ENCODE peak calls at places on chromosomes 11 and 22, in nine cellular contexts. I, S, L, A, G, N, P, Q and C are unnamed samples.

GRCh38 chr22:17257091-17257490 is 37.9 kb upstream of the ADA2 start:
- DNase-seq in I (no peak), S (no peak), L (no peak), A (no peak), G (no peak), N (no peak), P (no peak), Q (no peak), C (no peak)

GRCh38 chr11:66720223-66720898 is 8.7 kb downstream of the SPTBN2 start:
- DNase-seq in I (peak), S (peak), L (peak), A (peak), G (no peak), N (no peak), P (no peak), Q (no peak), C (no peak)

GRCh38 chr11:75333022-75333806 is 18.2 kb downstream of the ARRB1 start:
- DNase-seq in I (no peak), S (no peak), L (no peak), A (no peak), G (no peak), N (no peak), P (no peak), Q (no peak), C (no peak)

GRCh38 chr11:28759311-28759710 is 651.1 kb downstream of the METTL15 start:
- DNase-seq in I (peak), S (no peak), L (no peak), A (no peak), G (no peak), N (no peak), P (no peak), Q (no peak), C (no peak)

GRCh38 chr22:21963790-21964211 is 11.2 kb upstream of the PPM1F start:
- DNase-seq in I (no peak), S (no peak), L (no peak), A (no peak), G (no peak), N (no peak), P (no peak), Q (no peak), C (no peak)

GRCh38 chr11:40328890-40329617 is 1130.4 kb downstream of the LRRC4C start:
- DNase-seq in I (peak), S (peak), L (peak), A (peak), G (no peak), N (peak), P (no peak), Q (no peak), C (no peak)

GRCh38 chr22:18070041-18070440 is 7.7 kb upstream of the PEX26 start:
- DNase-seq in I (no peak), S (no peak), L (no peak), A (no peak), G (no peak), N (no peak), P (no peak), Q (no peak), C (no peak)

GRCh38 chr11:19209617-19210016 is 7.8 kb upstream of the CSRP3 start:
- DNase-seq in I (no peak), S (no peak), L (no peak), A (no peak), G (no peak), N (no peak), P (no peak), Q (no peak), C (no peak)

GRCh38 chr11:68002575-68002942 is 1.3 kb downstream of the UNC93B1 start:
- DNase-seq in I (no peak), S (no peak), L (no peak), A (no peak), G (no peak), N (no peak), P (no peak), Q (no peak), C (no peak)

GRCh38 chr11:120342678-120343077 is 6.5 kb downstream of the ARHGEF12 start:
- DNase-seq in I (no peak), S (no peak), L (no peak), A (no peak), G (no peak), N (no peak), P (no peak), Q (no peak), C (no peak)

GRCh38 chr22:30044369-30044768 is 35.9 kb upstream of the HORMAD2 start:
- DNase-seq in I (peak), S (peak), L (peak), A (peak), G (no peak), N (peak), P (no peak), Q (no peak), C (peak)

GRCh38 chr11:114060402-114061052 is 1.0 kb downstream of the ZBTB16 start:
- DNase-seq in I (peak), S (peak), L (no peak), A (no peak), G (no peak), N (peak), P (no peak), Q (no peak), C (peak)

GRCh38 chr22:20809538-20810185 is 35.7 kb downstream of the SERPIND1 start:
- DNase-seq in I (no peak), S (no peak), L (no peak), A (no peak), G (no peak), N (no peak), P (no peak), Q (no peak), C (peak)

GRCh38 chr22:41833369-41834004 is 582 bp downstream of the SREBF2 start:
- DNase-seq in I (peak), S (peak), L (peak), A (no peak), G (no peak), N (peak), P (no peak), Q (peak), C (peak)

GRCh38 chr11:57278721-57279095 is 41.7 kb upstream of the APLNR start:
- DNase-seq in I (no peak), S (no peak), L (no peak), A (no peak), G (no peak), N (no peak), P (no peak), Q (peak), C (no peak)

GRCh38 chr11:128745296-128746183 is 51.7 kb downstream of the FLI1 start:
- DNase-seq in I (no peak), S (no peak), L (no peak), A (no peak), G (no peak), N (no peak), P (no peak), Q (peak), C (no peak)

GRCh38 chr22:41939981-41940852 is 6.7 kb downstream of the CENPM start:
- DNase-seq in I (peak), S (no peak), L (peak), A (no peak), G (peak), N (no peak), P (no peak), Q (peak), C (no peak)

GRCh38 chr22:44700456-44700855 is 1.5 kb upstream of the PRR5 start:
- DNase-seq in I (no peak), S (no peak), L (no peak), A (no peak), G (no peak), N (no peak), P (no peak), Q (no peak), C (no peak)

GRCh38 chr22:44701187-44701586 is 817 bp upstream of the PRR5 start:
- DNase-seq in I (no peak), S (no peak), L (no peak), A (no peak), G (no peak), N (no peak), P (no peak), Q (no peak), C (no peak)

GRCh38 chr22:44701824-44702478 is at the start of gene PRR5:
- DNase-seq in I (peak), S (peak), L (peak), A (peak), G (no peak), N (peak), P (no peak), Q (peak), C (peak)

GRCh38 chr22:44697423-44698179 is 4.4 kb upstream of the PRR5 start:
- DNase-seq in I (peak), S (peak), L (peak), A (peak), G (no peak), N (peak), P (no peak), Q (peak), C (peak)

DNA sequence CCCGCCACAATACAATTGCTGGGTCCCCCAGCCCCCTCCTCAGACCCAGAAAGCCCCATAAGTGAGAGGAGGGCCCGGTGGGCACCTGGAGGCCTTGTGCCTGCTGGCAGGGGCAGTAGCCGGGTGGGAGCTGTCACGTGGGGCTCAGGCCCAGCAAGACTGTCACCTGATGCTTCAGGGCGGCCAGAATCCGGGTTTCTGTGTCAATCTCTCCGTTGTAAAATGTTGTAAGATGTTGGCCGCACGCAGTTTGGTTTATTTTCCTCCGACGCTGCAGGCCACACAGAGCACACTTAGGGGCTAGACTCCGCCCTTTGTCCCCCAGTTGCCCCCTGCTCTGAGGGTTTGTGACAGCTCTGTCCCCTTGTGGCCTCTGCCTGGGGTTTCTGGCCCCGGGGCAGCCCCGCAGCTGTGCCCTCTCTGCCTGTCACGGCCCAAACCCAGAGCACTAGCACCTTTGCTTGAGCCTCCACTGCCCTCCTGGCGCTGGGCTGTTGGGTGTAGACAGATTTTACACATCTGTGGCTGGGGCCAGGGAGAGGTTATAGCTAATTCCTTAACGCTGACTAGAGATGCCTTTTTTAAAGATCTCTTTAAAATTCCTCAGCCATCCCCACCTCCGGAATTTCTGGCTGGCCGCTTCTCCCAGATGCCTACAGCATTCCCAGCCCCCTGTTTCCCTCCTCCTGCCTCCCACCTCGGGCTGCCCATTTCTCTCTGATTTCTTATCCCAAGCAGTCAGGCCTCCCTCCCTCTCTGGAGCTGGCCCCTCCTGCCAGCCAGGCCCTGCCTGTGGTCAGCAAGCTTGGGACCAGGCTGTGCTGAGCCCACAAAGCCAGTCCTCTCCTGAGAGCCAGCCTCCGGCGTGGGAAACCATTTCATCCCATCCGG is 3.2 kb upstream of the PRR5 start:
- DNase-seq in I (no peak), S (no peak), L (no peak), A (no peak), G (no peak), N (peak), P (no peak), Q (no peak), C (no peak)
- TF ChIP-seq POLR2AphosphoS5 in I (no peak), S (no peak), L (no peak), A (no peak), G (no peak), N (no peak), P (no peak), Q (no peak), C (peak)

GRCh38 chr11:45211732-45212131 is 65.3 kb downstream of the PRDM11 start:
- DNase-seq in I (no peak), S (no peak), L (no peak), A (no peak), G (no peak), N (peak), P (no peak), Q (peak), C (no peak)
- TF ChIP-seq CTCF in I (no peak), S (peak), L (no peak), A (no peak), G (no peak), N (no peak), P (no peak), Q (peak), C (no peak)

GRCh38 chr11:84247129-84247528 is 961.0 kb upstream of the CCDC90B start:
- DNase-seq in I (no peak), S (no peak), L (no peak), A (no peak), G (no peak), N (no peak), P (no peak), Q (no peak), C (no peak)
- TF ChIP-seq EP300 in I (no peak), S (no peak), L (no peak), A (no peak), G (no peak), N (no peak), P (no peak), Q (no peak), C (no peak)

GRCh38 chr22:37562049-37562784 is 1.9 kb downstream of the CDC42EP1 start:
- DNase-seq in I (no peak), S (no peak), L (no peak), A (no peak), G (no peak), N (no peak), P (no peak), Q (no peak), C (no peak)

GRCh38 chr22:37559521-37559900 is 769 bp upstream of the CDC42EP1 start:
- DNase-seq in I (no peak), S (no peak), L (no peak), A (no peak), G (no peak), N (no peak), P (no peak), Q (no peak), C (no peak)

GRCh38 chr22:37559901-37560681 is at the start of gene CDC42EP1:
- DNase-seq in I (peak), S (peak), L (peak), A (no peak), G (no peak), N (peak), P (no peak), Q (peak), C (peak)

GRCh38 chr22:37561209-37562048 is 1.1 kb downstream of the CDC42EP1 start:
- DNase-seq in I (peak), S (peak), L (peak), A (peak), G (no peak), N (peak), P (peak), Q (peak), C (peak)

DNA sequence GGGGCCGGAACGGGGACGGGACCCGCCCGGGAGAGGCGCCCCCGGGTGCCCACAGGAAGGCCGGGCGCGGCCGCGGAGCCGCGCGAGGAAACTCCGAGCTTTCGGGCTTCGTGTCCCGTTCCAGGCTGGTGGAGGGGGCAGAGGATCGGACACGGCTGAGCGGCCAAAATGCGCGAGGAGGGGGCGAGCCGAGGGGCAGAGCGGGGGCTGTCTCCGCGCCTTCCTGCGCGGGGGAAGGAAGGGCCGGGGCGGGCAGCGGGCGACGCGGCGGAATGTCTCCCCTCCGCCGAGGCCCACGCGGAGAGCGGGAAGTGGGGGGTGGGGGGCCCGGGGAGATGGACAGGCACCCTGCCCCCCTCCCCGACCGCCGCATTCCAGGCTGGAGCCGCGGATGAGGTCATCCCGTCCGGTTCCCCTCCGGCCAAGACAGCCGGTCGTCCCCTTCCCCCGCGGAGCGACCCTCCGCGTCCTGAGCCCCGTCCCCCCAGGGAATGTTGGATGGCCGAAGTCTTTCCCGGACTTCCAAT is 465 bp downstream of the CDC42EP1 start:
- DNase-seq in I (no peak), S (peak), L (peak), A (no peak), G (no peak), N (peak), P (no peak), Q (no peak), C (no peak)
- TF ChIP-seq POLR2AphosphoS5 in I (no peak), S (no peak), L (peak), A (peak), G (no peak), N (no peak), P (peak), Q (peak), C (no peak)